ENCODE peak calls at places on chromosome 12, in six cellular contexts. One of them, this sample, is unnamed.

GRCh38 chr12:101707131-101707782 is 9.8 kb downstream of the CHPT1 start:
- DNase-seq in H1: no peak
- DNase-seq in HCT116: no peak
- DNase-seq in K562: peak
- DNase-seq in GM12878: no peak
- DNase-seq in A549: no peak
- DNase-seq in this sample: no peak

GRCh38 chr12:41802803-41803202 is 341.9 kb downstream of the GXYLT1 start:
- DNase-seq in HCT116: no peak
- DNase-seq in H1: no peak
- DNase-seq in A549: no peak
- DNase-seq in K562: no peak
- DNase-seq in GM12878: no peak
- DNase-seq in this sample: no peak

GRCh38 chr12:9617124-9617523 is 9.4 kb upstream of the KLRB1 start:
- DNase-seq in A549: no peak
- DNase-seq in H1: no peak
- DNase-seq in HCT116: no peak
- DNase-seq in GM12878: no peak
- DNase-seq in K562: no peak
- DNase-seq in this sample: no peak

GRCh38 chr12:62803756-62804155 is 131.2 kb downstream of the PPM1H start:
- DNase-seq in K562: no peak
- DNase-seq in A549: no peak
- DNase-seq in H1: no peak
- DNase-seq in HCT116: no peak
- DNase-seq in GM12878: no peak
- DNase-seq in this sample: no peak

GRCh38 chr12:109783135-109783964 is 49.8 kb downstream of the TRPV4 start:
- DNase-seq in HCT116: no peak
- DNase-seq in H1: no peak
- DNase-seq in K562: no peak
- DNase-seq in GM12878: no peak
- DNase-seq in A549: no peak
- DNase-seq in this sample: no peak

GRCh38 chr12:58877243-58877743 is 43.0 kb downstream of the LRIG3 start:
- DNase-seq in HCT116: no peak
- DNase-seq in K562: no peak
- DNase-seq in H1: no peak
- DNase-seq in GM12878: no peak
- DNase-seq in A549: peak
- DNase-seq in this sample: no peak

GRCh38 chr12:101051901-101052550 is 158.0 kb downstream of the SLC5A8 start:
- DNase-seq in GM12878: no peak
- DNase-seq in H1: no peak
- DNase-seq in K562: no peak
- DNase-seq in HCT116: peak
- DNase-seq in A549: peak
- DNase-seq in this sample: peak

GRCh38 chr12:124493809-124494750 is 73.3 kb downstream of the NCOR2 start:
- DNase-seq in A549: no peak
- DNase-seq in K562: no peak
- DNase-seq in HCT116: no peak
- DNase-seq in GM12878: peak
- DNase-seq in H1: no peak
- DNase-seq in this sample: no peak

GRCh38 chr12:16329594-16329993 is 17.9 kb upstream of the MGST1 start:
- DNase-seq in K562: no peak
- DNase-seq in A549: no peak
- DNase-seq in H1: no peak
- DNase-seq in HCT116: no peak
- DNase-seq in GM12878: no peak
- DNase-seq in this sample: no peak

GRCh38 chr12:47377414-47378221 is 297.9 kb upstream of the AMIGO2 start:
- DNase-seq in H1: no peak
- DNase-seq in GM12878: no peak
- DNase-seq in HCT116: no peak
- DNase-seq in A549: peak
- DNase-seq in K562: peak
- DNase-seq in this sample: peak

GRCh38 chr12:108609535-108610335 is 11.9 kb upstream of the TMEM119 start:
- DNase-seq in H1: no peak
- DNase-seq in HCT116: no peak
- DNase-seq in K562: peak
- DNase-seq in GM12878: no peak
- DNase-seq in A549: no peak
- DNase-seq in this sample: no peak

GRCh38 chr12:88334271-88334670 is 192.2 kb downstream of the TMTC3 start:
- DNase-seq in HCT116: no peak
- DNase-seq in H1: peak
- DNase-seq in A549: no peak
- DNase-seq in K562: no peak
- DNase-seq in GM12878: peak
- DNase-seq in this sample: no peak

GRCh38 chr12:67716817-67717216 is 68.3 kb downstream of the DYRK2 start:
- DNase-seq in H1: no peak
- DNase-seq in GM12878: no peak
- DNase-seq in K562: no peak
- DNase-seq in A549: no peak
- DNase-seq in HCT116: no peak
- DNase-seq in this sample: no peak

GRCh38 chr12:66813137-66813867 is 134.4 kb upstream of the GRIP1 start:
- DNase-seq in K562: no peak
- DNase-seq in A549: no peak
- DNase-seq in H1: no peak
- DNase-seq in HCT116: no peak
- DNase-seq in GM12878: no peak
- DNase-seq in this sample: no peak

DNA sequence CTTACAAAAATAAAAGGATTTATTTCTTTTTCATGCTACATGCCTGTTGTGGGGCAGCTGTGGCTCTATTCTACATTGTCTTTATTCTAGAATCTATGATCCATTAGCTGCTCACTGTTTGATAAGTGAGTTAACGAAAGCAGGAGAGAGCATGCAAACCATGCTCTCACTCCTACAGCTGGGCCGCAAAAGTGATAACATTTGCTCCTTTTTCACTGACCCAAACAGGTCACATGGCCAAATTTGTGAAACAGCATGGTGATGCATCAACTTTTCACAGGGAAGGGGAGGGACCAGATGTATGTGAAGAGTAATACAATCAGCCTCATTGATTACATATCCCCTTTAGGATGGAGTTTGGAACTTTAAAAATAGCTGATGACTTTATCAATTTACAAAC is 456.9 kb upstream of the SYT1 start:
- DNase-seq in GM12878: no peak
- DNase-seq in A549: no peak
- DNase-seq in K562: no peak
- DNase-seq in HCT116: no peak
- DNase-seq in H1: no peak
- DNase-seq in this sample: no peak
- TF ChIP-seq MAX in GM12878: no peak
- TF ChIP-seq MAX in A549: no peak
- TF ChIP-seq MAX in K562: no peak
- TF ChIP-seq MAX in HCT116: no peak
- TF ChIP-seq MAX in H1: no peak
- TF ChIP-seq MAX in this sample: no peak

GRCh38 chr12:2346405-2346804 is 293.6 kb downstream of the CACNA1C start:
- DNase-seq in A549: no peak
- DNase-seq in HCT116: no peak
- DNase-seq in H1: no peak
- DNase-seq in GM12878: no peak
- DNase-seq in K562: no peak
- DNase-seq in this sample: no peak
- H3K27ac ChIP-seq in A549: no peak
- H3K27ac ChIP-seq in HCT116: no peak
- H3K27ac ChIP-seq in H1: no peak
- H3K27ac ChIP-seq in GM12878: no peak
- H3K27ac ChIP-seq in K562: no peak
- H3K27ac ChIP-seq in this sample: no peak

GRCh38 chr12:65608319-65608916 is 215.9 kb upstream of the HMGA2 start:
- DNase-seq in GM12878: no peak
- DNase-seq in K562: no peak
- DNase-seq in HCT116: no peak
- DNase-seq in A549: no peak
- DNase-seq in H1: no peak
- DNase-seq in this sample: no peak

GRCh38 chr12:65609359-65609771 is 214.9 kb upstream of the HMGA2 start:
- DNase-seq in GM12878: no peak
- DNase-seq in H1: no peak
- DNase-seq in HCT116: peak
- DNase-seq in K562: no peak
- DNase-seq in A549: peak
- DNase-seq in this sample: peak

GRCh38 chr12:65605019-65605418 is 219.3 kb upstream of the HMGA2 start:
- DNase-seq in GM12878: no peak
- DNase-seq in K562: no peak
- DNase-seq in A549: no peak
- DNase-seq in HCT116: no peak
- DNase-seq in H1: no peak
- DNase-seq in this sample: peak

GRCh38 chr12:65606008-65606766 is 218.1 kb upstream of the HMGA2 start:
- DNase-seq in A549: no peak
- DNase-seq in HCT116: no peak
- DNase-seq in GM12878: no peak
- DNase-seq in K562: peak
- DNase-seq in H1: no peak
- DNase-seq in this sample: no peak

DNA sequence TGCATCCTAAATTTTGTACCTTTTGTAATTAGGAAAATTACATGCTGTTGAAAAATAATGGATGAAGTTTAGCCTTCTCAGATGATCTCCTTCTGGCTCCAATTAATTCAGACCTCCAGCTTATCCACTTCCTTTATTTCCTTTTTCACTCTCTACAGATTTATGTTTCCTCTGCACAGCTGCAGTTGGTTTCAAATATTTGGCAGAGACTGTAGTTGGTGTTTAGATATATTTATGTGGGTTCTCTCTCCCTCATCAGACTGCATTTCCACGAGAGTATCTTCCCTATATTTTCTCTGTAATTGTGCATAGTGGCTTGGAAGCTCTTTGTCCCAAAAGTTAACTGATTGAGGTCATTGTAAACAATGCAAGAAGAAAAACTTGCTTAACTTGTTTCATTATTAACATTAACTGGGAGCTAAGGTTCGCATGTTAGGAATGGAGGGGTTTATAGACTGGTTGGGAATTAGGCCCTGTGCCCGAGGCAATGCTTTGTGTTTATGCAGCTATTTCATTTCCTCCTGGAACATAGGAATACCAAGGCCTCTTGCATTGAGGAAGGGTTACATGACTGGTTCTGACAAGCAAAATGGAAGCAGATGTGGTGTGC is 216.9 kb upstream of the HMGA2 start:
- DNase-seq in GM12878: no peak
- DNase-seq in H1: no peak
- DNase-seq in HCT116: no peak
- DNase-seq in K562: no peak
- DNase-seq in A549: no peak
- DNase-seq in this sample: peak
- TF ChIP-seq MAX in GM12878: no peak
- TF ChIP-seq MAX in H1: no peak
- TF ChIP-seq MAX in HCT116: no peak
- TF ChIP-seq MAX in K562: no peak
- TF ChIP-seq MAX in A549: no peak
- TF ChIP-seq MAX in this sample: no peak

GRCh38 chr12:53063708-53064612 is 14.1 kb downstream of the TNS2 start:
- DNase-seq in HCT116: no peak
- DNase-seq in H1: no peak
- DNase-seq in A549: no peak
- DNase-seq in GM12878: no peak
- DNase-seq in K562: no peak
- DNase-seq in this sample: no peak

GRCh38 chr12:53062011-53062961 is 12.4 kb downstream of the TNS2 start:
- DNase-seq in HCT116: no peak
- DNase-seq in A549: no peak
- DNase-seq in K562: no peak
- DNase-seq in GM12878: no peak
- DNase-seq in H1: no peak
- DNase-seq in this sample: no peak

GRCh38 chr12:53061404-53062010 is 11.6 kb downstream of the TNS2 start:
- DNase-seq in A549: peak
- DNase-seq in HCT116: peak
- DNase-seq in K562: peak
- DNase-seq in H1: no peak
- DNase-seq in GM12878: no peak
- DNase-seq in this sample: no peak

GRCh38 chr12:53064613-53065415 is 14.4 kb downstream of the SPRYD3 start:
- DNase-seq in H1: no peak
- DNase-seq in A549: no peak
- DNase-seq in HCT116: no peak
- DNase-seq in GM12878: no peak
- DNase-seq in K562: no peak
- DNase-seq in this sample: no peak

GRCh38 chr12:53062977-53063707 is 13.3 kb downstream of the TNS2 start:
- DNase-seq in GM12878: no peak
- DNase-seq in HCT116: no peak
- DNase-seq in K562: no peak
- DNase-seq in H1: no peak
- DNase-seq in A549: no peak
- DNase-seq in this sample: no peak
- H3K27ac ChIP-seq in GM12878: no peak
- H3K27ac ChIP-seq in HCT116: no peak
- H3K27ac ChIP-seq in K562: no peak
- H3K27ac ChIP-seq in H1: no peak
- H3K27ac ChIP-seq in A549: no peak
- H3K27ac ChIP-seq in this sample: no peak

DNA sequence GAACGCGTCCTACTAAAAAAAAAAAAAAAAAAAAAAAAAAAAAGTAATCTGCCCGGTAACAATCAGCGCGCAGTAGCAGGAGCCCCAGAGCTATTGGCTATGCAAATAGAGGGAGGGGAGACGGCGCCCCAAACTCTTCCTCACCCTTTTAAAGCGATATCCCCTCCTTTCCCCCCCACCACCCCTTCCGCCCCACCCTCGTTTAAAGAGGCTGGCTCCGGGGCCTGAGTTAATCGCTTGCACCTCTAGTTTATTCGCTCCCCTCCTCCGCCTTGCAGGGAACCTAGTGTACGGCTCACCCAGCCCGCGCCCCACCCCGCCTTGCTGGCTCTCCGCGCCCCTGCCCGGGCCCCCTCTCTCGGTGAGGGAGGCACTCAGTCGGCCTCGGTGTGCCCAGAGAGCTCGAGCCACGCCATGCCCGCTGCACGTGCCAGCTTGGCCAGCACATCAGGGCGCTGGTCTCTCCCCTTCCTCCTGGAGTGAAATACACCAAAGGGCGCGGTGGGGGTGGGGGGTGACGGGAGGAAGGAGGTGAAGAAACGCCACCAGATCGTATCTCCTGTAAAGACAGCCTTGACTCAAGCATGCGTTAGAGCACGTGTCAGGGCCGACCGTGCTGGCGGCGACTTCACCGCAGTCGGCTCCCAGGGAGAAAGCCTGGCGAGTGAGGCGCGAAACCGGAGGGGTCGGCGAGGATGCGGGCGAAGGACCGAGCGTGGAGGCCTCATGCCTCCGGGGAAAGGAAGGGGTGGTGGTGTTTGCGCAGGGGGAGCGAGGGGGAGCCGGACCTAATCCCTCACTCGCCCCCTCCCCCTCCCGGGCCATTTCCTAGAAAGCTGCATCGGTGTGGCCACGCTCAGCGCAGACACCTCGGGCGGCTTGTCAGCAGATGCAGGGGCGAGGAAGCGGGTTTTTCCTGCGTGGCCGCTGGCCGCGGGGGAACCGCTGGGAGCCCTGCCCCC is 1.3 kb upstream of the CCND2 start:
- DNase-seq in H1: no peak
- DNase-seq in GM12878: peak
- DNase-seq in A549: no peak
- DNase-seq in HCT116: no peak
- DNase-seq in K562: peak
- DNase-seq in this sample: peak
- TF ChIP-seq MAX in H1: peak
- TF ChIP-seq MAX in GM12878: peak
- TF ChIP-seq MAX in A549: peak
- TF ChIP-seq MAX in HCT116: no peak
- TF ChIP-seq MAX in K562: peak
- TF ChIP-seq MAX in this sample: peak